ENCODE peak calls at places on chromosome 6, in seven cellular contexts. Z is endothelial cell; C is fibroblast of mammary gland; R is stimulated activated naive CD4-positive, alpha-beta T cell; T is activated naive CD4-positive, alpha-beta T cell; U is left colon; L is T-helper 2 cell. I is an unnamed sample.

GRCh38 chr6:134223761-134224445 is 94.0 kb downstream of the SGK1 start:
- DNase-seq in R (no peak), U (no peak), Z (no peak), L (no peak), C (peak), T (no peak), I (peak)

GRCh38 chr6:21079468-21080048 is 514.0 kb upstream of the SOX4 start:
- DNase-seq in L (no peak), C (peak), T (no peak), Z (no peak), R (no peak), U (no peak), I (peak)

GRCh38 chr6:149484733-149485700 is at the start of gene ZC3H12D:
- DNase-seq in T (peak), Z (no peak), R (peak), C (peak), L (peak), U (peak), I (no peak)

GRCh38 chr6:44977406-44977740 is 350.8 kb upstream of the RUNX2 start:
- DNase-seq in T (no peak), C (no peak), L (peak), Z (no peak), R (peak), U (no peak), I (no peak)

GRCh38 chr6:37141291-37142046 is 28.5 kb upstream of the PIM1 start:
- DNase-seq in U (no peak), L (peak), C (peak), R (no peak), T (no peak), Z (no peak), I (peak)

GRCh38 chr6:163187201-163187600 is 227.3 kb upstream of the QKI start:
- DNase-seq in C (no peak), U (no peak), L (no peak), R (no peak), T (no peak), Z (no peak), I (no peak)

GRCh38 chr6:98927534-98927933 is 20.2 kb downstream of the FBXL4 start:
- DNase-seq in U (no peak), T (no peak), L (no peak), C (no peak), Z (no peak), R (no peak), I (no peak)

GRCh38 chr6:134936927-134937326 is 13.0 kb downstream of the ALDH8A1 start:
- DNase-seq in C (peak), R (no peak), L (no peak), T (no peak), Z (no peak), U (no peak), I (peak)

GRCh38 chr6:21560249-21560648 is 33.3 kb upstream of the SOX4 start:
- DNase-seq in R (no peak), L (no peak), T (no peak), C (no peak), U (no peak), Z (no peak), I (no peak)

GRCh38 chr6:148109732-148110131 is 232.9 kb upstream of the SASH1 start:
- DNase-seq in C (no peak), R (no peak), L (no peak), T (no peak), Z (no peak), U (no peak), I (peak)

GRCh38 chr6:50952092-50952932 is 133.6 kb downstream of the TFAP2B start:
- DNase-seq in L (no peak), C (peak), Z (no peak), R (no peak), U (no peak), T (no peak), I (no peak)